ENCODE peak calls at places on chromosomes 1 and 21, in six cellular contexts. One of them, this sample, is unnamed.

GRCh38 chr1:75999034-75999433 is 66.8 kb upstream of the ASB17 start:
- DNase-seq in H1: no peak
- DNase-seq in GM12878: no peak
- DNase-seq in suprapubic skin: no peak
- DNase-seq in stomach: no peak
- DNase-seq in esophagus muscularis mucosa: no peak
- DNase-seq in this sample: no peak

GRCh38 chr1:155052412-155053400 is 1.6 kb downstream of the ADAM15 start:
- DNase-seq in H1: no peak
- DNase-seq in GM12878: no peak
- DNase-seq in suprapubic skin: no peak
- DNase-seq in stomach: no peak
- DNase-seq in esophagus muscularis mucosa: no peak
- DNase-seq in this sample: peak

GRCh38 chr1:58568911-58569310 is 8.1 kb downstream of the TACSTD2 start:
- DNase-seq in H1: peak
- DNase-seq in GM12878: no peak
- DNase-seq in suprapubic skin: no peak
- DNase-seq in stomach: no peak
- DNase-seq in esophagus muscularis mucosa: no peak
- DNase-seq in this sample: no peak

GRCh38 chr21:38766987-38767722 is 38.6 kb upstream of the ETS2 start:
- DNase-seq in H1: no peak
- DNase-seq in GM12878: peak
- DNase-seq in suprapubic skin: no peak
- DNase-seq in stomach: peak
- DNase-seq in esophagus muscularis mucosa: no peak
- DNase-seq in this sample: peak

GRCh38 chr1:212595787-212596714 is 12.5 kb upstream of the ATF3 start:
- DNase-seq in H1: no peak
- DNase-seq in GM12878: peak
- DNase-seq in suprapubic skin: no peak
- DNase-seq in stomach: no peak
- DNase-seq in esophagus muscularis mucosa: peak
- DNase-seq in this sample: peak

GRCh38 chr21:31560479-31560878 is 99.0 kb upstream of the SOD1 start:
- DNase-seq in H1: no peak
- DNase-seq in GM12878: no peak
- DNase-seq in suprapubic skin: no peak
- DNase-seq in stomach: no peak
- DNase-seq in esophagus muscularis mucosa: no peak
- DNase-seq in this sample: no peak

GRCh38 chr21:41877901-41878830 is 978 bp downstream of the PRDM15 start:
- DNase-seq in H1: no peak
- DNase-seq in GM12878: no peak
- DNase-seq in suprapubic skin: no peak
- DNase-seq in stomach: peak
- DNase-seq in esophagus muscularis mucosa: no peak
- DNase-seq in this sample: peak

GRCh38 chr1:202283379-202283844 is 58.3 kb downstream of the UBE2T start:
- DNase-seq in H1: no peak
- DNase-seq in GM12878: no peak
- DNase-seq in suprapubic skin: no peak
- DNase-seq in stomach: no peak
- DNase-seq in esophagus muscularis mucosa: no peak
- DNase-seq in this sample: no peak

GRCh38 chr1:85465099-85465790 is at the start of gene DDAH1:
- DNase-seq in H1: peak
- DNase-seq in GM12878: no peak
- DNase-seq in suprapubic skin: no peak
- DNase-seq in stomach: peak
- DNase-seq in esophagus muscularis mucosa: peak
- DNase-seq in this sample: peak

GRCh38 chr1:33030575-33030974 is 6.1 kb downstream of the AK2 start:
- DNase-seq in H1: no peak
- DNase-seq in GM12878: no peak
- DNase-seq in suprapubic skin: no peak
- DNase-seq in stomach: no peak
- DNase-seq in esophagus muscularis mucosa: no peak
- DNase-seq in this sample: no peak

GRCh38 chr1:38009088-38009840 is 3.3 kb upstream of the UTP11 start:
- DNase-seq in H1: no peak
- DNase-seq in GM12878: no peak
- DNase-seq in suprapubic skin: peak
- DNase-seq in stomach: no peak
- DNase-seq in esophagus muscularis mucosa: no peak
- DNase-seq in this sample: no peak

GRCh38 chr1:243217401-243217800 is 37.7 kb downstream of the CEP170 start:
- DNase-seq in H1: no peak
- DNase-seq in GM12878: no peak
- DNase-seq in suprapubic skin: no peak
- DNase-seq in stomach: no peak
- DNase-seq in esophagus muscularis mucosa: no peak
- DNase-seq in this sample: no peak

GRCh38 chr1:172826096-172826741 is 167.3 kb downstream of the FASLG start:
- DNase-seq in H1: no peak
- DNase-seq in GM12878: no peak
- DNase-seq in suprapubic skin: no peak
- DNase-seq in stomach: no peak
- DNase-seq in esophagus muscularis mucosa: no peak
- DNase-seq in this sample: no peak

GRCh38 chr1:238469146-238469601 is 578.5 kb upstream of the ZP4 start:
- DNase-seq in H1: no peak
- DNase-seq in GM12878: no peak
- DNase-seq in suprapubic skin: no peak
- DNase-seq in stomach: no peak
- DNase-seq in esophagus muscularis mucosa: no peak
- DNase-seq in this sample: no peak

GRCh38 chr1:53663525-53664300 is 75.3 kb downstream of the GLIS1 start:
- DNase-seq in H1: no peak
- DNase-seq in GM12878: no peak
- DNase-seq in suprapubic skin: no peak
- DNase-seq in stomach: no peak
- DNase-seq in esophagus muscularis mucosa: no peak
- DNase-seq in this sample: no peak

GRCh38 chr1:220843481-220844011 is 35.7 kb upstream of the HLX start:
- DNase-seq in H1: no peak
- DNase-seq in GM12878: no peak
- DNase-seq in suprapubic skin: no peak
- DNase-seq in stomach: no peak
- DNase-seq in esophagus muscularis mucosa: no peak
- DNase-seq in this sample: no peak

GRCh38 chr1:156785458-156785857 is 18.1 kb downstream of the PRCC start:
- DNase-seq in H1: no peak
- DNase-seq in GM12878: no peak
- DNase-seq in suprapubic skin: no peak
- DNase-seq in stomach: no peak
- DNase-seq in esophagus muscularis mucosa: no peak
- DNase-seq in this sample: no peak

GRCh38 chr1:156789621-156790318 is 22.4 kb downstream of the PRCC start:
- DNase-seq in H1: no peak
- DNase-seq in GM12878: no peak
- DNase-seq in suprapubic skin: no peak
- DNase-seq in stomach: no peak
- DNase-seq in esophagus muscularis mucosa: no peak
- DNase-seq in this sample: no peak

GRCh38 chr1:156786640-156787039 is 19.3 kb downstream of the PRCC start:
- DNase-seq in H1: no peak
- DNase-seq in GM12878: no peak
- DNase-seq in suprapubic skin: no peak
- DNase-seq in stomach: no peak
- DNase-seq in esophagus muscularis mucosa: no peak
- DNase-seq in this sample: no peak

GRCh38 chr1:156788136-156788535 is 20.8 kb downstream of the PRCC start:
- DNase-seq in H1: no peak
- DNase-seq in GM12878: no peak
- DNase-seq in suprapubic skin: no peak
- DNase-seq in stomach: no peak
- DNase-seq in esophagus muscularis mucosa: no peak
- DNase-seq in this sample: no peak
- TF ChIP-seq POLR2AphosphoS5 in H1: no peak
- TF ChIP-seq POLR2AphosphoS5 in GM12878: no peak
- TF ChIP-seq POLR2AphosphoS5 in suprapubic skin: no peak
- TF ChIP-seq POLR2AphosphoS5 in stomach: no peak
- TF ChIP-seq POLR2AphosphoS5 in esophagus muscularis mucosa: no peak
- TF ChIP-seq POLR2AphosphoS5 in this sample: no peak

GRCh38 chr1:91440845-91441244 is 36.2 kb upstream of the HFM1 start:
- DNase-seq in H1: no peak
- DNase-seq in GM12878: no peak
- DNase-seq in suprapubic skin: no peak
- DNase-seq in stomach: no peak
- DNase-seq in esophagus muscularis mucosa: no peak
- DNase-seq in this sample: no peak
- TF ChIP-seq EP300 in H1: no peak
- TF ChIP-seq EP300 in GM12878: no peak
- TF ChIP-seq EP300 in suprapubic skin: no peak
- TF ChIP-seq EP300 in stomach: no peak
- TF ChIP-seq EP300 in esophagus muscularis mucosa: no peak
- TF ChIP-seq EP300 in this sample: no peak

GRCh38 chr1:207455183-207455754 is 1.1 kb downstream of the CR2 start:
- DNase-seq in H1: no peak
- DNase-seq in GM12878: no peak
- DNase-seq in suprapubic skin: no peak
- DNase-seq in stomach: no peak
- DNase-seq in esophagus muscularis mucosa: no peak
- DNase-seq in this sample: no peak

GRCh38 chr1:207459008-207459407 is 4.9 kb downstream of the CR2 start:
- DNase-seq in H1: no peak
- DNase-seq in GM12878: no peak
- DNase-seq in suprapubic skin: no peak
- DNase-seq in stomach: no peak
- DNase-seq in esophagus muscularis mucosa: no peak
- DNase-seq in this sample: no peak

GRCh38 chr1:207458409-207458808 is 4.3 kb downstream of the CR2 start:
- DNase-seq in H1: no peak
- DNase-seq in GM12878: no peak
- DNase-seq in suprapubic skin: no peak
- DNase-seq in stomach: no peak
- DNase-seq in esophagus muscularis mucosa: no peak
- DNase-seq in this sample: no peak

GRCh38 chr1:207453710-207454045 is 450 bp upstream of the CR2 start:
- DNase-seq in H1: no peak
- DNase-seq in GM12878: no peak
- DNase-seq in suprapubic skin: no peak
- DNase-seq in stomach: no peak
- DNase-seq in esophagus muscularis mucosa: no peak
- DNase-seq in this sample: no peak

DNA sequence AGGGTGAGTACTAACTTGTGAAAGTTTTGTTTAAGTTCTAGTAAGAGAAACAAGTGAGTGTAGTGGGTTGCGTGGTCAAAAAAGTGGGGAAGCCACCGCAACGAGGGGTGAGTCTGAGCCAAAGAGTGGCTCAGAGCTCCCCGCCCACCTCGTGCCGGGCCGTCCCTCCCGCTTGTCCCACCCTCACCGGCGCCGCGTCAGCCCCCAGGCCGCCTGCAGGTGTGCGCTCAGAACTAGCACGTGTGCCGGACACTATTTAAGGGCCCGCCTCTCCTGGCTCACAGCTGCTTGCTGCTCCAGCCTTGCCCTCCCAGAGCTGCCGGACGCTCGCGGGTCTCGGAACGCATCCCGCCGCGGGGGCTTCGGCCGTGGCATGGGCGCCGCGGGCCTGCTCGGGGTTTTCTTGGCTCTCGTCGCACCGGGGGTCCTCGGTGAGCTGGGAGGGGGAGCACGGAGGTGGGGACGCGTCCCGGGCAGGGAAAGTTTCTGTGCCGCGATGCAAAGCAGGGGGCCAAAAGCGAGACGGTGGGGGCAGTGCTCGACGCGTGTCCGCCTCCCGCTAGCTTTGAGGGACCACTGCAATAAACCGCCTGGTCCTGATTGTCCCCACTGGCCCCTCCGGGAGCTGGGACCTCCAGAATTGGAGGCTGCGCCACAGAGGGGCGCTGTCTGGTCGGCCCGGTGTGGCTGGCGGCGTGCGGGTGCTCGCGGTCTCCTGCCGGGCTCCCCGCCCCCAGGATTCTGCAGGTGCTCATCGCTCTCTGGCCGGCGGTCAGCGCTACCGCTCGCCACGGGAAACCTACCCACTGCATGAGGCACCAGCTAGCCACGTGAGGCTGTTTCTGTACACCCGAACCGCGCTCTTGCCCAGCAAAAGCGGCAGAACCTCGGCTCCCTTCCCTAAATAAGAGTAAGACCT is at the start of gene CR2:
- DNase-seq in H1: peak
- DNase-seq in GM12878: no peak
- DNase-seq in suprapubic skin: no peak
- DNase-seq in stomach: peak
- DNase-seq in esophagus muscularis mucosa: no peak
- DNase-seq in this sample: peak
- TF ChIP-seq POLR2AphosphoS5 in H1: peak
- TF ChIP-seq POLR2AphosphoS5 in GM12878: peak
- TF ChIP-seq POLR2AphosphoS5 in suprapubic skin: no peak
- TF ChIP-seq POLR2AphosphoS5 in stomach: no peak
- TF ChIP-seq POLR2AphosphoS5 in esophagus muscularis mucosa: no peak
- TF ChIP-seq POLR2AphosphoS5 in this sample: no peak

GRCh38 chr1:161019767-161020572 is 982 bp downstream of the F11R start:
- DNase-seq in H1: no peak
- DNase-seq in GM12878: no peak
- DNase-seq in suprapubic skin: no peak
- DNase-seq in stomach: no peak
- DNase-seq in esophagus muscularis mucosa: no peak
- DNase-seq in this sample: no peak

GRCh38 chr1:161021168-161021958 is 411 bp upstream of the F11R start:
- DNase-seq in H1: peak
- DNase-seq in GM12878: peak
- DNase-seq in suprapubic skin: peak
- DNase-seq in stomach: peak
- DNase-seq in esophagus muscularis mucosa: peak
- DNase-seq in this sample: peak

GRCh38 chr1:161021959-161022332 is 994 bp upstream of the F11R start:
- DNase-seq in H1: no peak
- DNase-seq in GM12878: no peak
- DNase-seq in suprapubic skin: no peak
- DNase-seq in stomach: no peak
- DNase-seq in esophagus muscularis mucosa: no peak
- DNase-seq in this sample: no peak

GRCh38 chr1:161018631-161018930 is 2.4 kb downstream of the F11R start:
- DNase-seq in H1: no peak
- DNase-seq in GM12878: no peak
- DNase-seq in suprapubic skin: no peak
- DNase-seq in stomach: no peak
- DNase-seq in esophagus muscularis mucosa: no peak
- DNase-seq in this sample: no peak

DNA sequence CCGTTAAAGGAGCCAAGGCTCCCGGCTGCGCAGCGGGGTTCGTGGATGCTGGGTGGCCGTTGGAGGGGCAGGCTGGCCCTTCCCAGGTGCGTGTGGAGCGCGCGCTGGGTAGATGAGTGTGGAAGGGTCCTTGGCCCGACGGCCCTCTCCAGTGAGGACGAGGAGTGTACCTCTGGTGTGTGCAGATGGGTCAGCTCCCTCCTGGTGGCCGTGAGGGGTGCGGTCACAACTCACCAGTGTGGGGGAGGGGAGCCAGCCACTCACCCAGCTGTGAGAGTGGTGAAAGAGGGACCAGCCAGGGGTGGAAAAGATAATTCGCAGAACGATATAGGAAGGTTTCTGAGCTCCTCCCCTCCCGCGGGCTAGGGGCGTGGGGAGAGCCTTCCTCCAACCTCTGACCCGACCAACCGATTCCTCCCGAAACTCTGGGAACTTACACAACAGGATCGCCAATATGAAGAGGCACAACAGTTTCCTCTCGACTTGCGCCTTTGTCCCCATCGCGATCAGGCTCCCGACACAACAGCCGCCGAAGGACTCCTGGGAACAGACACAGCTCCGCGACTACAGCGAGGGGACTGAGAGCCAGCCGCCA is at the start of gene F11R:
- DNase-seq in H1: peak
- DNase-seq in GM12878: no peak
- DNase-seq in suprapubic skin: no peak
- DNase-seq in stomach: peak
- DNase-seq in esophagus muscularis mucosa: no peak
- DNase-seq in this sample: peak
- TF ChIP-seq EP300 in H1: no peak
- TF ChIP-seq EP300 in GM12878: no peak
- TF ChIP-seq EP300 in suprapubic skin: no peak
- TF ChIP-seq EP300 in stomach: no peak
- TF ChIP-seq EP300 in esophagus muscularis mucosa: no peak
- TF ChIP-seq EP300 in this sample: no peak

This sample was measured in transverse colon.